ENCODE peak calls at places on chromosomes 13 and 19, in eight cellular contexts. E, B, N, P, S, I, A and J are unnamed samples.
A peak's percentile ranks its signal among the peaks of the same experiment; 100 is the strongest.

GRCh38 chr19:1065606-1066109 is 1.3 kb upstream of the ARHGAP45 start:
- DNase-seq in P (peak; percentile 78), I (peak; percentile 68), A (no peak), S (no peak), B (no peak), N (peak; percentile 82), E (no peak), J (no peak)

GRCh38 chr19:45469835-45470146 is 2.0 kb downstream of the FOSB start:
- DNase-seq in S (peak; percentile 95), B (no peak), I (no peak), E (no peak), P (no peak), A (peak; percentile 93), N (peak; percentile 93), J (no peak)

GRCh38 chr19:57317503-57317902 is 2.8 kb upstream of the ZNF543 start:
- DNase-seq in P (no peak), E (peak; percentile 53), N (no peak), I (no peak), S (no peak), B (no peak), A (no peak), J (peak; percentile 27)

GRCh38 chr13:44026194-44026593 is 146.5 kb downstream of the LACC1 start:
- DNase-seq in S (no peak), P (no peak), E (no peak), I (no peak), A (peak; percentile 25), N (no peak), B (no peak), J (no peak)

GRCh38 chr19:2888739-2889224 is 11.9 kb upstream of the ZNF57 start:
- DNase-seq in I (no peak), E (no peak), P (no peak), A (no peak), S (peak; percentile 91), N (peak; percentile 23), B (no peak), J (peak; percentile 58)

GRCh38 chr13:27789495-27790303 is 2.6 kb upstream of the GSX1 start:
- DNase-seq in E (no peak), I (no peak), P (no peak), A (no peak), N (no peak), S (peak; percentile 13), B (no peak), J (no peak)

GRCh38 chr19:377801-378581 is 31.0 kb downstream of the C2CD4C start:
- DNase-seq in P (no peak), A (peak; percentile 78), N (no peak), S (no peak), E (no peak), B (no peak), I (no peak), J (no peak)

GRCh38 chr13:39787086-39787487 is 131.6 kb downstream of the COG6 start:
- DNase-seq in S (no peak), E (no peak), A (no peak), N (no peak), P (no peak), B (peak; percentile 21), I (no peak), J (no peak)

GRCh38 chr13:87234981-87235380 is 436.2 kb upstream of the SLITRK5 start:
- DNase-seq in I (no peak), A (no peak), N (no peak), S (no peak), E (no peak), B (no peak), P (no peak), J (no peak)

GRCh38 chr13:113948034-113948742 is 25.7 kb downstream of the C13orf46 start:
- DNase-seq in A (peak; percentile 89), S (peak; percentile 23), P (no peak), B (no peak), I (no peak), E (peak; percentile 34), N (no peak), J (peak; percentile 38)

GRCh38 chr13:89066868-89067466 is 1395.8 kb downstream of the SLITRK5 start:
- DNase-seq in S (peak; percentile 72), E (no peak), B (no peak), A (no peak), P (peak; percentile 39), N (peak; percentile 12), I (peak; percentile 38), J (no peak)

GRCh38 chr13:110942248-110942981 is 27.5 kb upstream of the ANKRD10 start:
- DNase-seq in S (no peak), N (no peak), A (peak; percentile 45), E (no peak), B (no peak), P (no peak), I (no peak), J (no peak)

GRCh38 chr13:53885997-53886396 is 857.4 kb downstream of the OLFM4 start:
- DNase-seq in I (no peak), S (no peak), E (no peak), P (no peak), N (no peak), A (no peak), B (no peak), J (no peak)

GRCh38 chr13:43307921-43308433 is 284.6 kb downstream of the DNAJC15 start:
- DNase-seq in A (peak; percentile 72), E (peak; percentile 76), I (no peak), B (peak; percentile 79), P (peak; percentile 67), S (peak; percentile 54), N (peak; percentile 75), J (peak; percentile 82)

GRCh38 chr13:113296842-113297369 is at the start of gene LAMP1:
- DNase-seq in E (peak; percentile 100), P (peak; percentile 97), I (peak; percentile 91), A (peak; percentile 100), B (peak; percentile 97), N (peak; percentile 98), S (peak; percentile 96), J (peak; percentile 100)

GRCh38 chr13:102566513-102566912 is 30.3 kb upstream of the TPP2 start:
- DNase-seq in I (no peak), B (no peak), A (no peak), E (no peak), S (no peak), N (no peak), P (no peak), J (no peak)

GRCh38 chr13:86684402-86684801 is 885.2 kb upstream of the SLITRK6 start:
- DNase-seq in S (no peak), P (no peak), B (no peak), N (no peak), I (no peak), A (no peak), E (no peak), J (no peak)

GRCh38 chr19:1455336-1456120 is 5.6 kb downstream of the APC2 start:
- DNase-seq in A (peak; percentile 98), N (peak; percentile 83), I (peak; percentile 97), P (peak; percentile 91), B (no peak), S (peak; percentile 95), E (peak; percentile 68), J (peak; percentile 74)

GRCh38 chr13:75628811-75629210 is 7.3 kb upstream of the LMO7 start:
- DNase-seq in A (no peak), N (no peak), E (no peak), P (no peak), I (no peak), B (no peak), S (no peak), J (no peak)

GRCh38 chr13:33188093-33188882 is 97.3 kb downstream of the STARD13 start:
- DNase-seq in B (no peak), N (no peak), P (no peak), S (no peak), A (no peak), E (no peak), I (no peak), J (no peak)

GRCh38 chr13:50697746-50698526 is 145.6 kb downstream of the DLEU7 start:
- DNase-seq in P (no peak), E (no peak), N (no peak), I (no peak), S (no peak), A (peak; percentile 15), B (no peak), J (no peak)

GRCh38 chr19:38033658-38034150 is 126.7 kb downstream of the SIPA1L3 start:
- DNase-seq in A (no peak), E (no peak), P (no peak), S (peak; percentile 95), N (peak; percentile 45), B (no peak), I (no peak), J (no peak)
- TF ChIP-seq CTCF in A (no peak), E (no peak), P (no peak), S (peak; percentile 61), N (no peak), B (no peak), I (no peak), J (no peak)

GRCh38 chr19:35350591-35350990 is 2.9 kb downstream of the FFAR1 start:
- DNase-seq in A (peak; percentile 80), N (no peak), B (no peak), I (no peak), E (peak; percentile 55), P (no peak), S (peak; percentile 66), J (no peak)
- H3K4me1 ChIP-seq in A (no peaks in the 10 kb centered on the region), N (no peaks in the 10 kb centered on the region), B (no peaks in the 10 kb centered on the region), I (no peaks in the 10 kb centered on the region), E (no peaks in the 10 kb centered on the region), P (no peaks in the 10 kb centered on the region), S (peaks cover 74% of the 10 kb centered on the region), J (no peaks in the 10 kb centered on the region)

DNA sequence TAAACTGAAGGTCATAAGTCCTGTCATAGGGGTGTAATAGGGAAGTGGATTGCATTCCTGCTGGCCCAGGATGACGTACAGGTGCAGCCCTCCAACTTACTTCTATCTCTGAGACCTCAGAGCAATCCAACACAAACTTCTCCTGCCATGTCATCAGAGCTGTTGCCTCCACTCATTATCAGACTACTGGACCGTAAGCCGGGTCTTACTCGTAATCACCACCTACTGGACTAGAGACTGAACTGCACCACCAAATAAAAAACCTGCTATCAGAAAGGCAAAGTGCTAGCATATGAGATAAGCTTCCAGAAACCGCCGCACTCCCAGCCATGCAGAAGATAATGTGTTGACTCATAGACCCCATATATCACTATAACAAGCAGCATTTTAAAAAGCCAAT is 102.1 kb downstream of the SLITRK1 start:
- DNase-seq in B (no peak), N (no peak), I (peak; percentile 0), P (no peak), A (no peak), S (peak; percentile 4), E (no peak), J (no peak)
- TF ChIP-seq CTCF in B (no peak), N (no peak), I (peak; percentile 43), P (no peak), A (peak; percentile 26), S (peak; percentile 58), E (no peak), J (no peak)

DNA sequence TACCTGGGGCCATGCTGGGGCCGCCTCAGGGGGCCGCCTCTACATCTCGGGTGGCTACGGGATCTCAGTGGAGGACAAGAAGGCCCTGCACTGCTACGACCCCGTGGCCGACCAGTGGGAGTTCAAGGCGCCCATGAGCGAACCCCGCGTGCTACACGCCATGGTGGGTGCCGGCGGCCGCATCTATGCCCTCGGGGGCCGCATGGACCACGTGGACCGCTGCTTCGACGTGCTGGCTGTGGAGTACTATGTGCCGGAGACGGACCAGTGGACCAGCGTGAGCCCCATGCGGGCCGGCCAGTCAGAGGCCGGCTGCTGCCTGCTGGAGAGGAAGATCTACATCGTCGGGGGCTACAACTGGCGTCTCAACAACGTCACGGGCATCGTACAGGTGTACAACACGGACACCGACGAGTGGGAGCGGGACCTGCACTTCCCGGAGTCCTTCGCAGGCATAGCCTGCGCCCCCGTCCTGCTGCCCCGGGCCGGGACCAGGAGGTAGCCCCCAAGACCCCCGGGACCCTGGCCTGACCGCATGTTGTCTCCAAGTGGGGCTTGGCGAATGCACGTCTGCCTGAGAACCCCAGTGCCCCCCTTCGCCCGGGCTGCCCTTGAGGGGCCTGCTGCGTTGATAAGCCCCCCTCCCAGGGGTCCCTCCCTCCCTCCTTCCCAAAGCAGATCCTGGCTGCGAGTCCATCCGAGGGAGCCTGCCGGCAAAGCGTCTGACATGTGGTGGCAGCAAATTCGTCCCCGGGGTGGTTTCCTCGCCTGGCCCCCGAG is 14.5 kb upstream of the CRTC1 start:
- DNase-seq in E (no peak), N (no peak), B (no peak), A (peak; percentile 52), P (no peak), S (no peak), I (no peak), J (no peak)
- H3K4me1 ChIP-seq in E (no peaks in the 10 kb centered on the region), N (no peaks in the 10 kb centered on the region), B (peaks cover 15% of the 10 kb centered on the region), A (peaks cover 12% of the 10 kb centered on the region), P (no peaks in the 10 kb centered on the region), S (peaks cover 8% of the 10 kb centered on the region), I (no peaks in the 10 kb centered on the region), J (peaks cover 27% of the 10 kb centered on the region)